ENCODE peak calls at places on chromosomes 3 and 15, in eight cellular contexts. F, T, C, G, D, S, B and H are unnamed samples.

GRCh38 chr15:51281368-51281967 is 56.9 kb downstream of the CYP19A1 start:
- DNase-seq in S (peak), T (no peak), B (peak), D (peak), F (peak), G (peak), C (peak), H (no peak)

GRCh38 chr15:78374436-78375393 is 34.6 kb downstream of the CRABP1 start:
- DNase-seq in C (peak), D (no peak), G (peak), T (peak), B (peak), S (no peak), F (no peak), H (no peak)

GRCh38 chr15:90579213-90579612 is 49.5 kb downstream of the CRTC3 start:
- DNase-seq in S (no peak), G (no peak), B (no peak), D (no peak), T (no peak), F (no peak), C (no peak), H (no peak)

GRCh38 chr3:151330899-151331298 is 1.6 kb upstream of the P2RY13 start:
- DNase-seq in D (no peak), T (no peak), C (no peak), B (no peak), F (peak), G (no peak), S (no peak), H (no peak)

GRCh38 chr15:70469651-70470555 is 293.5 kb downstream of the UACA start:
- DNase-seq in F (no peak), G (no peak), S (no peak), D (no peak), B (no peak), T (no peak), C (no peak), H (no peak)

GRCh38 chr15:53625260-53625659 is 134.2 kb downstream of the WDR72 start:
- DNase-seq in C (no peak), B (no peak), G (no peak), F (no peak), S (no peak), D (no peak), T (no peak), H (no peak)

GRCh38 chr15:67784057-67784781 is 41.1 kb upstream of the SKOR1 start:
- DNase-seq in F (no peak), G (no peak), D (no peak), C (no peak), B (no peak), T (no peak), S (no peak), H (no peak)

GRCh38 chr3:113264249-113264648 is 52.9 kb downstream of the BOC start:
- DNase-seq in B (no peak), T (no peak), G (no peak), S (no peak), F (no peak), C (no peak), D (no peak), H (no peak)

GRCh38 chr15:36999778-37000177 is 100.6 kb downstream of the MEIS2 start:
- DNase-seq in S (no peak), B (no peak), T (no peak), G (no peak), C (no peak), D (no peak), F (no peak), H (no peak)

GRCh38 chr15:88493811-88494210 is 26.3 kb downstream of the MRPS11 start:
- DNase-seq in B (no peak), G (no peak), F (no peak), T (no peak), C (no peak), D (no peak), S (no peak), H (no peak)

GRCh38 chr15:28962851-28963710 is 77.3 kb downstream of the APBA2 start:
- DNase-seq in B (no peak), G (no peak), T (no peak), S (peak), C (no peak), F (no peak), D (no peak), H (peak)

GRCh38 chr15:64137226-64137833 is 14.2 kb upstream of the SNX22 start:
- DNase-seq in G (no peak), C (no peak), D (no peak), F (no peak), B (no peak), T (no peak), S (no peak), H (no peak)

GRCh38 chr3:129271674-129272073 is 7.0 kb upstream of the HMCES start:
- DNase-seq in D (no peak), T (no peak), B (no peak), G (no peak), S (no peak), C (no peak), F (no peak), H (no peak)

GRCh38 chr3:45655906-45656305 is 33.3 kb upstream of the SACM1L start:
- DNase-seq in T (no peak), C (peak), D (peak), B (no peak), F (peak), G (no peak), S (no peak), H (no peak)
- H3K4me3 ChIP-seq in T (no peak), C (no peak), D (no peak), B (no peak), F (no peak), G (no peak), S (no peak), H (no peak)

DNA sequence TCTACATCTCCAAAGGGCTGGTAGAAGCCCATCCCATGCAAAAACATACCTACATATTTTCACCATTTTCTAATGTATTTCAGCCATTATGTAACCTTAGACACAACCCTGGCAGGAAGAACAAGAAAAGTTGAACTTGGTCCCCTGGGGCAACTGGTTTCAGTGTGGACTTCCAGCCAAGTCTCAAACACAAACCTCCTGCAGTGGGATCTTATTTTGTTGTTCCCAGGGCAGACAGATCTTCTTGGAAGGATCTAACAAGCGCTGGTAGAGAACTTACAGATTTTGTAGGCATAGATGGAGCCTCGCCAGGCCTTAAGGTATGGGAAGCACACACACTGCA is 96.3 kb downstream of the ADAMTS17 start:
- DNase-seq in B (no peak), D (no peak), C (no peak), T (no peak), F (no peak), G (no peak), S (no peak), H (no peak)
- TF ChIP-seq CTCF in B (no peak), D (no peak), C (no peak), T (no peak), F (no peak), G (no peak), S (no peak), H (no peak)

GRCh38 chr3:186802701-186803100 is 3.6 kb downstream of the RFC4 start:
- DNase-seq in F (no peak), S (no peak), G (no peak), C (no peak), B (no peak), T (no peak), D (no peak), H (no peak)

GRCh38 chr3:186806173-186807055 is at the start of gene RFC4:
- DNase-seq in C (peak), D (peak), G (peak), S (no peak), F (peak), T (peak), B (peak), H (no peak)

GRCh38 chr3:186810597-186810996 is 4.3 kb upstream of the RFC4 start:
- DNase-seq in G (no peak), F (no peak), T (no peak), B (no peak), S (no peak), D (no peak), C (no peak), H (no peak)

DNA sequence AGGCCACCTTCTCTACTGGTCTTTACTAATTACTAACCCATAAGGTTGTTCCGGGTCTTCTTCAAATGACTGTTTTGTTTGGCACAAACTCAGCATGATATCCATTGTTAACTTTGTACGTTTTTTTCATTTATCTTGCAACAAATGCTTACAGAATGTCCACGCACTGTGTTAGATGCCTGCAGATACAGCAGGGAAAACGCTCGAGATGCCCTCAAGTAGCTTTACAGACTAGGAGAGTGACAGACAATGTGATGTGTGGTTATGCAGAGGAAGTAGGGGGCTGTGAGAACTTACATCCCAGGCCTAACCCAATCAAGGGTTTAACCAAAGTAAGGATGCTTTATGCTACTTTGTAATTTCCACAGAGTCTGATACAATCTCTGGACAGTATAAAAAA is 949 bp upstream of the RFC4 start:
- DNase-seq in T (no peak), G (no peak), B (no peak), D (no peak), S (no peak), C (no peak), F (no peak), H (no peak)
- H3K4me3 ChIP-seq in T (no peak), G (peak), B (peak), D (peak), S (peak), C (peak), F (no peak), H (peak)

GRCh38 chr3:123361019-123361418 is 87.9 kb downstream of the ADCY5 start:
- DNase-seq in S (no peak), B (no peak), C (no peak), G (no peak), T (no peak), D (no peak), F (no peak), H (no peak)
- TF ChIP-seq CTCF in S (peak), B (no peak), C (peak), G (no peak), T (no peak), D (peak), F (no peak), H (peak)

DNA sequence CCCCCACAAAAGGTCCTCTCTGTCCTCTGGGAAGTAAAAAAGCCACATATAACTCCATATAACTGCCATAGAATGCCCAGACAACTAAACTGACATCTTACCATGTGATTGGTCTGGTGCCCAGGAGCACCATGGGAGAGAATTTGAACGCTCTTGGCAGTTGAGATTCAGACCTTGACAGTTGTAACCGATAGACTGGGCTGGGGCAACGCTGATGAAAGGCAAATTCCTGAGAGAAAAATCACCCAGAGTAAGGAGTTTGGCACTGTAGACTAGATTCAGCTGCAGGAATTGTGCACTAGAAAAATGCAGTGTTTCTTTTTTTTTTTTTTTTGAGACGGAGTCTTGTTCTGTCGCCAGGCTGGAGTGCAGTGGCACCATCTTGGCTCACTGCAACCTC is 240.5 kb downstream of the SOX2 start:
- DNase-seq in T (no peak), F (no peak), D (no peak), G (no peak), S (no peak), B (no peak), C (no peak), H (no peak)
- H3K4me3 ChIP-seq in T (no peak), F (no peak), D (no peak), G (no peak), S (no peak), B (no peak), C (no peak), H (no peak)

DNA sequence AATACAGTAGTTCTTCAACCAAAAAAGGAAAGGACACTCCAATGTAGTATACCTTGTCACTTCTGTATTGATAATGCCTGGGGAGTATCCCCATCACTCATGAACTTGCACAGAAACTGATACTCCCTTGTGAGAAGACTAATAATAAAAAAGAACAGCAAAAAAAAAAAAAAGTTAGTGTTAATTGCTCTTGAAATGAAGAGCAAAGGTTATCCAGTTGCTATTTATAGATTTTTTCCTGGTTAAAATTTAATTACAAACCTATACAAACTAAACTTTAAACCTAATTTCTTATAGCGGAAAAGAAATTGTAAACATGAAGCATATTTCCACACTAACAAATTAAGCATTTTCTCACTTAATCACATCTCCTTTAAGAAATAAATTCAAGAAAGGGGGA is 6.7 kb downstream of the PLOD2 start:
- DNase-seq in B (no peak), C (no peak), F (no peak), S (no peak), T (no peak), D (no peak), G (no peak), H (no peak)
- TF ChIP-seq CTCF in B (no peak), C (no peak), F (no peak), S (no peak), T (no peak), D (no peak), G (no peak), H (no peak)

GRCh38 chr3:89025185-89025584 is 82.2 kb upstream of the EPHA3 start:
- DNase-seq in F (no peak), D (peak), T (no peak), C (peak), S (peak), G (no peak), B (no peak), H (peak)
- H3K4me3 ChIP-seq in F (no peak), D (peak), T (no peak), C (no peak), S (no peak), G (no peak), B (no peak), H (no peak)

GRCh38 chr3:13353936-13354542 is 66.1 kb downstream of the NUP210 start:
- DNase-seq in T (no peak), C (peak), G (no peak), S (no peak), D (no peak), B (peak), F (peak), H (no peak)
- TF ChIP-seq CTCF in T (no peak), C (peak), G (no peak), S (peak), D (no peak), B (peak), F (peak), H (peak)

GRCh38 chr3:36362216-36362615 is 18.1 kb upstream of the STAC start:
- DNase-seq in T (no peak), F (no peak), G (no peak), S (peak), B (no peak), C (no peak), D (no peak), H (peak)
- H3K4me3 ChIP-seq in T (no peak), F (no peak), G (no peak), S (no peak), B (no peak), C (no peak), D (no peak), H (no peak)